ENCODE peak calls at places on chromosomes 5 and 9, in eight cellular contexts. P is GM12878, Q is tibial artery, T is lower leg skin, Y is fibroblast of mammary gland, S is choroid plexus epithelial cell, M is heart left ventricle, J is fibroblast of pulmonary artery. U is an unnamed sample.
A peak's percentile ranks its signal among the peaks of the same experiment; 100 is the strongest.

GRCh38 chr5:96718635-96719077 is 56.5 kb downstream of the CAST start:
- DNase-seq in Q (no peak), Y (peak; percentile 20), T (peak; percentile 67), M (peak; percentile 48), J (peak; percentile 49), S (no peak), P (no peak), U (peak; percentile 24)

GRCh38 chr9:118522093-118523028 is 818.2 kb downstream of the TLR4 start:
- DNase-seq in Q (no peak), P (peak; percentile 34), Y (peak; percentile 62), M (peak; percentile 36), J (peak; percentile 53), T (no peak), S (peak; percentile 90), U (peak; percentile 84)

GRCh38 chr5:173963107-173963506 is 25.9 kb upstream of the C5orf47 start:
- DNase-seq in Q (no peak), S (peak; percentile 53), M (no peak), J (peak; percentile 31), Y (peak; percentile 54), T (no peak), P (no peak), U (peak; percentile 43)

GRCh38 chr5:154422298-154422697 is 23.5 kb upstream of the SAP30L start:
- DNase-seq in Q (no peak), Y (no peak), J (no peak), S (no peak), T (no peak), M (no peak), P (no peak), U (no peak)

GRCh38 chr9:14846871-14847311 is 63.3 kb downstream of the FREM1 start:
- DNase-seq in T (no peak), J (peak; percentile 33), P (no peak), Q (no peak), M (peak; percentile 26), Y (peak; percentile 43), S (peak; percentile 64), U (peak; percentile 44)

GRCh38 chr9:70587143-70587710 is 172.8 kb upstream of the KLF9 start:
- DNase-seq in Y (peak; percentile 87), Q (no peak), P (no peak), J (peak; percentile 86), T (no peak), M (peak; percentile 44), S (peak; percentile 89), U (peak; percentile 86)

GRCh38 chr5:56316302-56316994 is 83.3 kb upstream of the ANKRD55 start:
- DNase-seq in P (no peak), Q (no peak), M (no peak), J (no peak), S (no peak), T (no peak), Y (no peak), U (no peak)

GRCh38 chr5:35608881-35609779 is 8.5 kb upstream of the SPEF2 start:
- DNase-seq in P (no peak), S (no peak), J (no peak), M (no peak), Q (no peak), T (no peak), Y (no peak), U (no peak)

GRCh38 chr5:7391215-7391614 is 4.7 kb upstream of the ADCY2 start:
- DNase-seq in M (no peak), T (no peak), P (no peak), S (no peak), Y (no peak), J (no peak), Q (no peak), U (no peak)

GRCh38 chr9:136141716-136142415 is 23.2 kb upstream of the TMEM250 start:
- DNase-seq in P (no peak), M (no peak), J (no peak), S (no peak), Y (no peak), Q (no peak), T (no peak), U (no peak)

GRCh38 chr9:133690111-133690561 is 48.0 kb downstream of the SARDH start:
- DNase-seq in Q (no peak), Y (no peak), S (no peak), M (no peak), T (no peak), P (no peak), J (no peak), U (no peak)

GRCh38 chr5:151897896-151898295 is 26.8 kb downstream of the GLRA1 start:
- DNase-seq in Q (no peak), T (no peak), J (no peak), M (no peak), S (no peak), Y (no peak), P (no peak), U (no peak)

GRCh38 chr9:129317179-129318011 is 139.3 kb upstream of the IER5L start:
- DNase-seq in S (peak; percentile 75), J (peak; percentile 53), Q (peak; percentile 80), M (peak; percentile 36), T (peak; percentile 7), Y (peak; percentile 69), P (no peak), U (peak; percentile 54)

GRCh38 chr5:35405938-35406337 is 175.7 kb upstream of the PRLR start:
- DNase-seq in T (no peak), Q (no peak), S (no peak), P (no peak), M (no peak), J (no peak), Y (no peak), U (no peak)

GRCh38 chr5:143826909-143827514 is 15.1 kb downstream of the HMHB1 start:
- DNase-seq in P (peak; percentile 91), J (no peak), T (no peak), Y (no peak), Q (no peak), S (no peak), M (no peak), U (no peak)

GRCh38 chr5:176610430-176610763 is 441 bp upstream of the GPRIN1 start:
- DNase-seq in J (no peak), Q (no peak), Y (no peak), P (no peak), T (no peak), S (no peak), M (no peak), U (no peak)

GRCh38 chr9:133762488-133763271 is 24.5 kb upstream of the SARDH start:
- DNase-seq in T (no peak), P (no peak), Y (no peak), M (no peak), Q (peak; percentile 48), S (no peak), J (no peak), U (no peak)

DNA sequence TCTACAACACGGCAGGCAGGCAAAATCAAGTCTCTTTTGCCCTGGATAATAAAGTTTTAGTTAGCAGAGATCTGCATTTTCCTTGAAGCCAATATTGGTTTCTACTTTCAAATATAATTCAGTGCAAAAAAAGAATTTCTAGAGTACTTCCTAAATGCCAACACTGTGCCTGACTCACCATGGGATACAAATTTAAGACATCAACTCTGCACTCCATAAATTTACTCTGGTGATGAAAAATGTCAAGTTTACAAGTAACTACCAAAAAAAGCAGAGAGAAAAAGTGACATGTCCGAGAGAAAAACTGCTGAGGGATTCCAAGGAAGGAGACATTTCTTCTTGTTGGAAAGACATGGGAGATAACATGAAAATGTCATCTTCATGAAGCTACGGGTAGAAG is 119.7 kb downstream of the RAPGEF6 start:
- DNase-seq in Y (peak; percentile 37), T (no peak), S (no peak), P (no peak), M (no peak), J (no peak), Q (no peak), U (no peak)
- H3K4me3 ChIP-seq in Y (no peak overlapping the region), T (no peak overlapping the region), S (no peak overlapping the region), P (no peak overlapping the region), M (no peak overlapping the region), J (no peak overlapping the region), Q (no peak overlapping the region), U (no peak overlapping the region)

DNA sequence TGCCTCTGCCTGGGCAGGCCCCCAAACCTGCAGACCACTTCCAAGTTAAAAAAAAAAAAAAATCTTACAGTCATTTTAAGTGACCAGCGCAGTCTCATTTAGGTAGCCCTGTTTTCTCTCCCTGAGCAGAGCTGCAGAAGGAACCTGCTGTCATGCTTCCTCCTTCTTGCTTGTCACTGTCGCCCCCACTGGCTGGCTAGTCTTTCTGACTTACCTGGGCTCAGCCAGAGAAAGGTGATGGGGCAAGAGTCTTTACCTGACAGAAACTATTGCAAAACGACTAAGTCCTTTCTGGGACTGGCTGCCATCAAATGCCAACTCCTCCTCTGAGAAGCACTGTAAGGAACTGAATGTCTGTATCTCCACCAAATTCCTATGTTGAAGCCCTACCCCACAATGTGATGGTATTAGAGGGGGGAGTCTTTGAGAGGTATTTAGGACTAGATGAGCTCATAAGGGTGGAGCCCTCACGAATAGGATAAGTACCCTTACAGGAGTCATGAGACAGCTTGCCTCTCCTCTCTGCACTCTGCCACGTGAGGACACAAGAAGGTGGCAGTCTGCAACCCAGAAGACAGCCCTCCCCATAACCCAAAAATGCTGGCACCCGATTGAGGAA is 58.4 kb upstream of the SHC3 start:
- DNase-seq in T (no peak), P (no peak), J (no peak), Q (no peak), S (no peak), Y (no peak), M (no peak), U (no peak)
- TF ChIP-seq CTCF in T (no peak), P (no peak), J (no peak), Q (no peak), S (no peak), Y (no peak), M (no peak), U (no peak)

DNA sequence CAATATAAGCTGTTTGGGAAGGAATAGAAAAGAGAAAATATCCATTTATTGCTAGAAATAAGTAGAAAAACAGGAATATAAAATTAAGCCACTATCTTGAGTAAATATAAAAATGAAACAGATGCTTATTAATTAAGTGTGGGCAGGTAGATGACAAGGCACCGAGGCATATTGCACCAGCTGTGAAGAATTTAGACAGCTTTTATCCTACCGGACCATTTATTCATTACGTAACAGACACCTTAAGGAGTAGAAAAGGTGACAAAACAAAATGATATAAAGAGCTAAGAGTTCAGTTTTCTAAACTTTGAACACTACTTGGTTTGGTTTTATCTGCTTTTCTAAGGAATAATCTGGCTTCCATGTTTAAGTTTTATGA is 404.1 kb downstream of the PTPRD start:
- DNase-seq in Q (no peak), Y (no peak), T (no peak), S (no peak), M (no peak), J (no peak), P (no peak), U (no peak)
- H3K4me3 ChIP-seq in Q (peak overlapping the region; percentile 31), Y (no peak overlapping the region), T (no peak overlapping the region), S (peak overlapping the region; percentile 35), M (peak overlapping the region; percentile 53), J (peak overlapping the region; percentile 6), P (no peak overlapping the region), U (no peak overlapping the region)

DNA sequence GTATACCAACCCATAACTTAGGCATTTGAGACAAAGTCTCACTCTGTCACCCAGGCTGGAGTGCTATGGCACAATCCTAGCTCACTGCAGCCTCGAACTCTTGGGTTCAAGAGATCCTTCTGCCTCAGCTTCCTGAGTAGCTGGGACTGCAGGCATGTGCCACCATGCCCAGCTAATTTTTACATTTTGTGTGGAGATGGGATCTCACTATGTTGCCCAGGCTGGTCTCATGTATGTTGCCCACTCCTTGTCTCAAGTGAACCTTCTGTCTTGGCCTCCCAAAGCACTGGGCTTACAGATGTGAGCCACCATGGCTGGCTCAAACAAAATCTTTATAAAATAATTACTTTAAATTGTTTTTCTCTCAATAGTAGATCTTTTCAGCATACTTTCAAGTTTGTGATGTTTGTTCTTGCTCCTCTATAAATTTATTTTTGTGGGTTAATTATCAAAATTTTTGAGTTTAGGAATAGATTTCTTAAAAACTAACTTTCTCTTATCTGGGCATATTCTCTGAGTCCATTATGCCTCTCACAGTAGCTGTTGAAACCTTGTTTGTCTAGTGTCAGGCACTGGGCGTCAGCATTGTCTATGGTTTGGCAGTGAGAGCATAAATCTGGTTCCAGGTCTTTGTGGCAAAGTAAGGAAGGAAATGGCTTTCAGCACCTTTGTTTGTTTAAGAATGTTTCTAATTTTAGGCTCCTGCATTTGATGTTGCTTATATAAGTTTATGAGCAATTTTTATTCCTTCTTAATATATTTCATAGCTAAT is 38.7 kb downstream of the NLN start:
- DNase-seq in M (peak; percentile 44), P (peak; percentile 8), Q (no peak), T (no peak), J (peak; percentile 87), S (peak; percentile 88), Y (peak; percentile 61), U (peak; percentile 87)
- TF ChIP-seq CTCF in M (no peak), P (peak; percentile 57), Q (no peak), T (no peak), J (peak; percentile 36), S (peak; percentile 62), Y (peak; percentile 14), U (peak; percentile 28)